ENCODE peak calls at places on chromosomes 13 and 19, in eight cellular contexts. S is globus pallidus; H is AG04450; L is hippocampal formation; T is progenitor cell of endocrine pancreas; P is nephron progenitor cell; R is T-cell; V is activated T-helper 2 cell treated with anti-CD3 and anti-CD28 coated beads, Interferon-gamma antibody, Interleukin-2, Interleukin-4, amounts not matched to agents 10 μg/mL and 5 μg/mL and 100 μg/mL, durations not matched to agents 14 hours and 24 hours and 36 hours. G is an unnamed sample.

GRCh38 chr13:90427322-90428272 is 919.9 kb upstream of the MIR17HG start:
- DNase-seq in S (no peak), H (no peak), L (no peak), T (no peak), P (no peak), R (no peak), V (no peak), G (no peak)

GRCh38 chr13:92463134-92463533 is 763.5 kb upstream of the GPC6 start:
- DNase-seq in S (no peak), H (no peak), L (no peak), T (no peak), P (no peak), R (no peak), V (no peak), G (no peak)

GRCh38 chr19:12085074-12085818 is 20.7 kb downstream of the ZNF844 start:
- DNase-seq in S (no peak), H (no peak), L (no peak), T (no peak), P (no peak), R (no peak), V (no peak), G (no peak)

GRCh38 chr13:21917046-21918010 is 246.5 kb downstream of the FGF9 start:
- DNase-seq in S (no peak), H (no peak), L (no peak), T (no peak), P (no peak), R (no peak), V (no peak), G (no peak)

GRCh38 chr13:95494082-95494681 is 58.3 kb upstream of the CLDN10 start:
- DNase-seq in S (peak), H (peak), L (no peak), T (no peak), P (peak), R (no peak), V (no peak), G (no peak)

GRCh38 chr19:7494416-7495098 is 5.7 kb upstream of the PEX11G start:
- DNase-seq in S (peak), H (no peak), L (peak), T (no peak), P (peak), R (no peak), V (no peak), G (no peak)

GRCh38 chr13:20360835-20361412 is 128.8 kb upstream of the GJB6 start:
- DNase-seq in S (no peak), H (no peak), L (no peak), T (no peak), P (no peak), R (no peak), V (no peak), G (no peak)

GRCh38 chr13:33367931-33368330 is 82.4 kb upstream of the STARD13 start:
- DNase-seq in S (no peak), H (no peak), L (no peak), T (no peak), P (no peak), R (no peak), V (no peak), G (no peak)

GRCh38 chr13:63408227-63409202 is 1992.9 kb upstream of the PCDH20 start:
- DNase-seq in S (no peak), H (no peak), L (no peak), T (no peak), P (no peak), R (no peak), V (no peak), G (no peak)

GRCh38 chr19:1538978-1539377 is 15.1 kb downstream of the PLK5 start:
- DNase-seq in S (no peak), H (no peak), L (no peak), T (no peak), P (no peak), R (no peak), V (no peak), G (no peak)

GRCh38 chr19:18090545-18091216 is 3.9 kb upstream of the IL12RB1 start:
- DNase-seq in S (no peak), H (no peak), L (peak), T (no peak), P (no peak), R (no peak), V (no peak), G (no peak)

GRCh38 chr19:4861147-4861546 is 6.3 kb downstream of the PLIN3 start:
- DNase-seq in S (no peak), H (no peak), L (no peak), T (no peak), P (no peak), R (no peak), V (no peak), G (no peak)